ENCODE peak calls at places on chromosomes 6 and 20, in four cellular contexts. G, F, L and N are unnamed samples.

GRCh38 chr6:33112148-33112547 is 36.4 kb downstream of the HLA-DPB1 start:
- DNase-seq in G (peak; percentile 46), F (no peak), L (no peak), N (peak; percentile 9)

GRCh38 chr6:11380969-11381744 is 148.7 kb upstream of the NEDD9 start:
- DNase-seq in G (peak; percentile 7), F (no peak), L (no peak), N (no peak)

GRCh38 chr6:108200631-108201030 is 34.8 kb downstream of the NR2E1 start:
- DNase-seq in G (no peak), F (no peak), L (no peak), N (no peak)

GRCh38 chr20:31909253-31910070 is 39.0 kb downstream of the TTLL9 start:
- DNase-seq in G (no peak), F (no peak), L (no peak), N (no peak)

GRCh38 chr6:84774174-84775158 is 10.1 kb upstream of the TBX18 start:
- DNase-seq in G (peak; percentile 86), F (peak; percentile 85), L (no peak), N (no peak)

GRCh38 chr20:39876974-39877615 is 811.9 kb downstream of the MAFB start:
- DNase-seq in G (no peak), F (no peak), L (no peak), N (no peak)

GRCh38 chr20:48820649-48820973 is 7.2 kb downstream of the PREX1 start:
- DNase-seq in G (no peak), F (no peak), L (no peak), N (no peak)

GRCh38 chr6:43714311-43715055 is 26.9 kb upstream of the MRPS18A start:
- DNase-seq in G (no peak), F (no peak), L (no peak), N (no peak)

GRCh38 chr6:41336824-41337223 is 1.4 kb downstream of the NCR2 start:
- DNase-seq in G (no peak), F (no peak), L (no peak), N (no peak)

GRCh38 chr20:63060057-63060991 is 53.6 kb upstream of the BHLHE23 start:
- DNase-seq in G (no peak), F (peak; percentile 43), L (peak; percentile 45), N (no peak)

GRCh38 chr6:85569323-85569722 is 24.3 kb downstream of the SNX14 start:
- DNase-seq in G (no peak), F (no peak), L (no peak), N (no peak)

GRCh38 chr6:38387994-38388393 is 251.7 kb downstream of the BTBD9 start:
- DNase-seq in G (no peak), F (no peak), L (no peak), N (peak; percentile 88)

GRCh38 chr6:131949909-131950766 is 1.0 kb downstream of the CCN2 start:
- DNase-seq in G (peak; percentile 75), F (peak; percentile 76), L (peak; percentile 52), N (peak; percentile 42)

GRCh38 chr6:125868996-125869395 is 78.2 kb downstream of the NCOA7 start:
- DNase-seq in G (no peak), F (no peak), L (peak; percentile 63), N (no peak)

GRCh38 chr6:70520575-70520974 is 46.2 kb upstream of the SDHAF4 start:
- DNase-seq in G (no peak), F (no peak), L (no peak), N (no peak)

GRCh38 chr20:41131594-41132387 is 5.6 kb upstream of the PLCG1 start:
- DNase-seq in G (no peak), F (no peak), L (no peak), N (no peak)

GRCh38 chr6:164396071-164397047 is 913.0 kb downstream of the C6orf118 start:
- DNase-seq in G (no peak), F (no peak), L (peak; percentile 41), N (no peak)

GRCh38 chr6:30885481-30885998 is 1.2 kb downstream of the DDR1 start:
- DNase-seq in G (peak; percentile 24), F (no peak), L (no peak), N (no peak)

GRCh38 chr6:150391890-150392289 is 23.1 kb downstream of the IYD start:
- DNase-seq in G (no peak), F (no peak), L (no peak), N (no peak)

GRCh38 chr20:25056601-25057233 is 1.2 kb downstream of the ACSS1 start:
- DNase-seq in G (no peak), F (peak; percentile 91), L (peak; percentile 26), N (no peak)

GRCh38 chr6:87151471-87151785 is 3.9 kb upstream of the ZNF292 start:
- DNase-seq in G (no peak), F (no peak), L (no peak), N (no peak)

GRCh38 chr6:11196511-11197174 is 35.8 kb downstream of the NEDD9 start:
- DNase-seq in G (peak; percentile 59), F (no peak), L (no peak), N (peak; percentile 84)

GRCh38 chr6:133895573-133896343 is 6.8 kb downstream of the TCF21 start:
- DNase-seq in G (peak; percentile 74), F (peak; percentile 65), L (no peak), N (no peak)

GRCh38 chr6:138422861-138423260 is 18.8 kb downstream of the HEBP2 start:
- DNase-seq in G (no peak), F (no peak), L (no peak), N (no peak)

GRCh38 chr6:133159269-133159795 is 81.8 kb upstream of the EYA4 start:
- DNase-seq in G (no peak), F (no peak), L (no peak), N (no peak)

GRCh38 chr6:142419071-142419470 is 117.3 kb downstream of the ADGRG6 start:
- DNase-seq in G (no peak), F (no peak), L (no peak), N (no peak)

GRCh38 chr6:167530960-167531359 is 206.1 kb downstream of the TTLL2 start:
- DNase-seq in G (no peak), F (no peak), L (no peak), N (no peak)

GRCh38 chr6:135261872-135262725 is 81.0 kb downstream of the MYB start:
- DNase-seq in G (peak; percentile 23), F (no peak), L (no peak), N (no peak)

GRCh38 chr20:23744726-23745646 is 5.7 kb downstream of the CST1 start:
- DNase-seq in G (no peak), F (no peak), L (no peak), N (no peak)

GRCh38 chr6:105753184-105754097 is 332.7 kb upstream of the PRDM1 start:
- DNase-seq in G (peak; percentile 67), F (no peak), L (no peak), N (no peak)

GRCh38 chr20:51966296-51966971 is 164.1 kb upstream of the SALL4 start:
- DNase-seq in G (peak; percentile 95), F (no peak), L (no peak), N (no peak)

GRCh38 chr20:51958099-51958498 is 155.8 kb upstream of the SALL4 start:
- DNase-seq in G (no peak), F (no peak), L (no peak), N (no peak)

GRCh38 chr20:51958636-51959542 is 156.6 kb upstream of the SALL4 start:
- DNase-seq in G (no peak), F (no peak), L (no peak), N (no peak)

GRCh38 chr20:51960004-51960403 is 157.7 kb upstream of the SALL4 start:
- DNase-seq in G (no peak), F (no peak), L (no peak), N (no peak)

DNA sequence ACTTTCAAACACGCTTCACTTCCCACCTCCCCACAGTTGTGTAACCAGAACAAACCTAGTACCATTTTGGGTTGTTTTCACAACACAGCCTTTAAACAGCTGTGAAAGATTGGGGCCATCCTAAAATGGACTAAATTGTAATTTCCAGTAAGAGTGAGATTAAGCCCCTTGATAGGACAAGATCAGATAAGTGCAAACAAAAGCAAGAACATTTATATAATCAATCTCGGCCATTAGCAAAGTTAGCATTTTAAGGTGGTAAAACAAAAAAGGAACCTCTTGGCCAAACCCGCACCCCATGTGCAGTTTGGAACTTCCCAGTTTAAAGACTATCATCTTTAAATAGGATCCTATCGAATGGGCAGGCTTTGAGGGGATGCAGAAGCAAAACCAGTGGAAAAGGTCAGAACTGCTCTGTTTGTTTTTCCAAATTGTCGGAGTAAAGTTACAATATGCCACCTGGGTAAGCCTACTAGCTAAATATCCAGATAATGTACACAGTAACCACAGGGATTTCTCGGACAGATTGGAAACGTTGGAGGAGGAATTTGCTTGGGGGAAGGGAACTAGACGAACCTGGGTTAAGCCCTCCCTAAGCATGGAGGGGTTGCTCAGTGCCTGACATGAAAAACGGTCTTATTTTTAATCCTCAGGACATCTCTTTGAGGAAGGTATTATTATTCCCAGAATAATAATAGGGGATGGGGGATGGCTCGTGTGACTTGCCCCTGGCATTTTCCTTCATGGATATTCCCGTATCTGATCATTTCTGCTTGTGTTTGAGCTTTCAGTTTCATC is 159.8 kb upstream of the SALL4 start:
- DNase-seq in G (no peak), F (no peak), L (no peak), N (no peak)
- H3K4me3 ChIP-seq in G (no peak overlapping the region), F (peak overlapping the region; percentile 1), L (no peak overlapping the region), N (no peak overlapping the region)

DNA sequence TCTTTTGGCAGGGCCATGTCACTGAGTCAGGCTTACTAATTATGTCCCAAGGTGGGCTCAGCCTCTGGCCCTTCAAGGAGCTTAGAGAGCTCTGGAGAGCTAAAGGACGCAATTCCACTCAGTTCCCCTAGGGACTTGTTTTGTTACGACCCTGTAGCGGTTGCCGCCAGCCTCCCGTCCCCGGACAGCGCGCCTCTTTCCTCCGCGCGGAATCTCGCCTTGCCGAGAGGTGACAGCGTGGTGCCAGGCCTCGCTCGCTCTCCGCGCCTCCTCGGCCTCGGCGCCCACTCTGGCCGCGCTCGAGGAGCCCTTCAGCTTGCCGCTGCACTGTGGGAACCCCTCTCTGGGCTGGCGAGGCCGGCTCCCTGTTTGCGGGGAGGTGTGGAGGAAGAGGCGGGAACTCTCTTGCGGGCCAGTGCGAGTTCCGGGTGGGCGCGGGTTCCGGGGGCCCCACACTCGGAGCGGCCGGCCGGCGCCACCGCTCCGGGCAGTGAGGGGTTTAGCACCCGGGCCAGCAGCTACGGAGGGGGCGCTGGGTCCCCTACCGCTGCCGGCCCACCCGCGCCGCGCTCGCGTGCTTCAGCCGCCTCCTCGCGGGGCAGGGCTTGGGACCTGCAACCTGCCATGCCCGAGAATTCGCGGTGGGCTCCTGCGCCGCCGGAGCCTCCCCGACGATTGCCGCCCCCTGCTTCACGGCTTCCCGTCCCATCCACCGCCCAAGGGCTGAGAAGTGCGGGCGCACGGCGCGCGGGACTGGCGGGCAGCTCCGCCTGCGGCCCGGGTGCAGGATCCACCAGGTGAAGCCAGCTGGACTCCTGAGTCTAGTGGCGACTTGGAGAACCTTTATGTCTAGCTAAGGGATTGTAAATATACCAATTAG is 9.9 kb upstream of the ZNF311 start:
- DNase-seq in G (peak; percentile 52), F (peak; percentile 78), L (no peak), N (no peak)
- H3K4me3 ChIP-seq in G (no peak overlapping the region), F (no peak overlapping the region), L (no peak overlapping the region), N (peak overlapping the region; percentile 41)

DNA sequence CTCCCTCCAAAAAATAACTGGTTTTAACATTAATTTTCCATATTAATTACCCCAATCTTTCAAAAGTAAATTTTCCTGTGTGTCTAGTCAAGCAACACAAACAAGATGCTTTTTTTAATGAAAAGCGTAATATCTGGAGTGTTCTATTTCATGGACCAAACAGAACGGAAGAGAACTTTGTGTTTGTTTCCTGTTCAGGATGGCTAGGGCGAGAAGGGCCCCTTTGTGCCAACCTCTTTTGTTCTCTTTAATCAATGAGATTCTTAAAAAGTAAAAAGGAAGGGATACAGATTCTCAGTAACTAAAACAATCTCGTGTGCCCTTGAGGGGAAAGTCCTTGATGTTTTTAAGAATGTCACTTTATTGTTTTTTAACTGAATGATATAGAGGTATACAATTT is 55.7 kb downstream of the GNAS start:
- DNase-seq in G (no peak), F (no peak), L (no peak), N (no peak)
- H3K4me3 ChIP-seq in G (no peak overlapping the region), F (no peak overlapping the region), L (no peak overlapping the region), N (no peak overlapping the region)

GRCh38 chr6:35145757-35146156 is 4.6 kb upstream of the TCP11 start:
- DNase-seq in G (no peak), F (no peak), L (no peak), N (no peak)
- H3K4me3 ChIP-seq in G (no peak overlapping the region), F (no peak overlapping the region), L (no peak overlapping the region), N (no peak overlapping the region)